ENCODE peak calls at places on chromosomes 13 and 19, in seven cellular contexts. A, C, Y, K, J, F and Q are unnamed samples.

GRCh38 chr19:480016-480855 is 16.1 kb upstream of the MADCAM1 start:
- DNase-seq in A (no peak), C (no peak), Y (peak; percentile 91), K (peak; percentile 37), J (peak; percentile 89), F (no peak), Q (peak; percentile 91)

GRCh38 chr19:30873003-30873402 is 476.2 kb downstream of the TSHZ3 start:
- DNase-seq in A (no peak), C (no peak), Y (no peak), K (no peak), J (no peak), F (no peak), Q (no peak)

GRCh38 chr19:39949026-39949747 is 14.8 kb upstream of the FCGBP start:
- DNase-seq in A (no peak), C (no peak), Y (no peak), K (no peak), J (no peak), F (no peak), Q (no peak)

GRCh38 chr13:69213331-69213850 is 894.2 kb upstream of the ATXN8OS start:
- DNase-seq in A (no peak), C (no peak), Y (no peak), K (no peak), J (no peak), F (no peak), Q (no peak)

GRCh38 chr19:48501446-48501960 is 10.1 kb downstream of the LMTK3 start:
- DNase-seq in A (no peak), C (no peak), Y (no peak), K (peak; percentile 45), J (no peak), F (no peak), Q (peak; percentile 86)

GRCh38 chr19:49348305-49349188 is 13.3 kb downstream of the CD37 start:
- DNase-seq in A (no peak), C (no peak), Y (no peak), K (no peak), J (no peak), F (no peak), Q (peak; percentile 30)

GRCh38 chr19:40650749-40651305 is 39.6 kb downstream of the NUMBL start:
- DNase-seq in A (no peak), C (no peak), Y (no peak), K (no peak), J (peak; percentile 56), F (peak; percentile 70), Q (no peak)

GRCh38 chr13:44012910-44013309 is 133.2 kb downstream of the LACC1 start:
- DNase-seq in A (no peak), C (no peak), Y (no peak), K (no peak), J (no peak), F (no peak), Q (no peak)

GRCh38 chr13:101757446-101758039 is 305.1 kb downstream of the ITGBL1 start:
- DNase-seq in A (no peak), C (no peak), Y (no peak), K (no peak), J (no peak), F (peak; percentile 14), Q (no peak)